ENCODE peak calls at places on chromosomes 1 and 21, in ten cellular contexts. N is head of caudate nucleus; Z is AG04450; R is NCI-H1436; X is NCI-H345; L is stimulated activated CD4-positive, alpha-beta T cell treated with anti-CD3 and anti-CD28 coated beads, TNF-alpha, amount 100 ng/mL, for 48 hours; F is hippocampal formation; O is upper lobe of right lung; I is activated T-cell treated with anti-CD3 and anti-CD28 coated beads for 1 hour; U is ureter. A is an unnamed sample.

GRCh38 chr1:247146671-247147070 is 25.1 kb downstream of the ZNF124 start:
- DNase-seq in N (no peak), Z (no peak), R (no peak), X (no peak), L (no peak), F (no peak), O (no peak), I (no peak), U (no peak), A (no peak)

GRCh38 chr1:206776239-206776638 is 3.9 kb upstream of the IL10 start:
- DNase-seq in N (no peak), Z (no peak), R (no peak), X (no peak), L (no peak), F (no peak), O (no peak), I (no peak), U (peak), A (no peak)

GRCh38 chr21:39422468-39423241 is 22.9 kb downstream of the LCA5L start:
- DNase-seq in N (no peak), Z (no peak), R (no peak), X (no peak), L (no peak), F (no peak), O (no peak), I (no peak), U (no peak), A (no peak)

GRCh38 chr1:119647734-119648619 is at the start of gene ZNF697:
- DNase-seq in N (peak), Z (peak), R (peak), X (peak), L (peak), F (peak), O (peak), I (peak), U (peak), A (peak)

GRCh38 chr1:79304131-79304530 is 297.6 kb upstream of the ADGRL4 start:
- DNase-seq in N (no peak), Z (no peak), R (no peak), X (no peak), L (no peak), F (no peak), O (no peak), I (no peak), U (no peak), A (no peak)

GRCh38 chr21:32351428-32351827 is 41.4 kb downstream of the URB1 start:
- DNase-seq in N (no peak), Z (no peak), R (no peak), X (no peak), L (no peak), F (no peak), O (no peak), I (no peak), U (peak), A (no peak)

GRCh38 chr1:229006121-229006870 is 264.6 kb upstream of the RAB4A start:
- DNase-seq in N (no peak), Z (no peak), R (no peak), X (no peak), L (no peak), F (no peak), O (no peak), I (no peak), U (no peak), A (no peak)

GRCh38 chr1:158654079-158654478 is 32.4 kb downstream of the SPTA1 start:
- DNase-seq in N (no peak), Z (no peak), R (no peak), X (no peak), L (no peak), F (no peak), O (no peak), I (no peak), U (no peak), A (no peak)

GRCh38 chr21:45644041-45644906 is 749 bp downstream of the PCBP3 start:
- DNase-seq in N (no peak), Z (no peak), R (no peak), X (no peak), L (no peak), F (no peak), O (no peak), I (no peak), U (no peak), A (no peak)

GRCh38 chr1:236181059-236181458 is 38.7 kb downstream of the GPR137B start:
- DNase-seq in N (no peak), Z (no peak), R (no peak), X (no peak), L (no peak), F (no peak), O (no peak), I (no peak), U (no peak), A (no peak)

GRCh38 chr1:221099747-221100146 is 220.5 kb downstream of the HLX start:
- DNase-seq in N (no peak), Z (no peak), R (no peak), X (no peak), L (no peak), F (no peak), O (no peak), I (no peak), U (no peak), A (no peak)

GRCh38 chr1:211515090-211516023 is 23.4 kb upstream of the RD3 start:
- DNase-seq in N (peak), Z (no peak), R (peak), X (peak), L (peak), F (no peak), O (peak), I (peak), U (peak), A (peak)

GRCh38 chr1:235059221-235059620 is 69.4 kb downstream of the TOMM20 start:
- DNase-seq in N (no peak), Z (no peak), R (no peak), X (no peak), L (no peak), F (no peak), O (no peak), I (no peak), U (no peak), A (no peak)

GRCh38 chr1:162206749-162207635 is 137.5 kb downstream of the NOS1AP start:
- DNase-seq in N (no peak), Z (no peak), R (peak), X (peak), L (no peak), F (no peak), O (peak), I (no peak), U (peak), A (peak)

GRCh38 chr1:162666006-162666645 is 33.9 kb downstream of the DDR2 start:
- DNase-seq in N (no peak), Z (no peak), R (no peak), X (no peak), L (no peak), F (no peak), O (no peak), I (no peak), U (no peak), A (no peak)

GRCh38 chr1:111639602-111640198 is 20.1 kb downstream of the RAP1A start:
- DNase-seq in N (no peak), Z (no peak), R (no peak), X (no peak), L (no peak), F (no peak), O (no peak), I (no peak), U (no peak), A (no peak)

GRCh38 chr21:45129231-45129923 is 55.0 kb downstream of the ADARB1 start:
- DNase-seq in N (no peak), Z (no peak), R (no peak), X (no peak), L (no peak), F (no peak), O (no peak), I (no peak), U (no peak), A (no peak)

GRCh38 chr21:46214478-46215340 is 13.9 kb downstream of the LSS start:
- DNase-seq in N (no peak), Z (no peak), R (no peak), X (no peak), L (no peak), F (no peak), O (peak), I (no peak), U (no peak), A (no peak)

GRCh38 chr1:39960461-39960958 is 5.6 kb downstream of the MFSD2A start:
- DNase-seq in N (no peak), Z (no peak), R (peak), X (peak), L (no peak), F (no peak), O (peak), I (no peak), U (peak), A (no peak)

GRCh38 chr1:145773423-145773822 is 50.5 kb downstream of the RNF115 start:
- DNase-seq in N (no peak), Z (no peak), R (no peak), X (no peak), L (no peak), F (no peak), O (no peak), I (no peak), U (no peak), A (no peak)

GRCh38 chr1:92043621-92044020 is 13.8 kb downstream of the EPHX4 start:
- DNase-seq in N (no peak), Z (no peak), R (no peak), X (no peak), L (no peak), F (no peak), O (no peak), I (no peak), U (no peak), A (no peak)

GRCh38 chr1:156376146-156376545 is 7.1 kb downstream of the RHBG start:
- DNase-seq in N (no peak), Z (no peak), R (no peak), X (no peak), L (no peak), F (no peak), O (no peak), I (no peak), U (no peak), A (no peak)

GRCh38 chr1:33972676-33973395 is 109.0 kb downstream of the HMGB4 start:
- DNase-seq in N (peak), Z (no peak), R (no peak), X (no peak), L (no peak), F (peak), O (no peak), I (no peak), U (peak), A (no peak)

GRCh38 chr1:168609133-168609715 is 32.8 kb downstream of the XCL1 start:
- DNase-seq in N (peak), Z (no peak), R (no peak), X (no peak), L (no peak), F (no peak), O (no peak), I (no peak), U (no peak), A (no peak)

GRCh38 chr21:32256873-32257620 is 21.8 kb downstream of the MIS18A start:
- DNase-seq in N (peak), Z (peak), R (no peak), X (peak), L (no peak), F (peak), O (peak), I (no peak), U (peak), A (peak)

GRCh38 chr1:39927538-39927937 is 25.8 kb upstream of the MYCL start:
- DNase-seq in N (no peak), Z (no peak), R (no peak), X (no peak), L (no peak), F (no peak), O (no peak), I (no peak), U (no peak), A (no peak)

A was measured in NCI-H748 treated with DMSO at 0.1 percent for 48 hours.